ENCODE peak calls at places on chromosomes 1 and 21, in ten cellular contexts. F is fibroblast of lung; N is stimulated activated CD8-positive, alpha-beta memory T cell treated with anti-CD3 and anti-CD28 coated beads, Interleukin-15, amount 100 ng/mL, for 1 hour; H is IMR-90; D is NCI-H146; V is activated T-helper 1 cell treated with anti-CD3 and anti-CD28 coated beads, Interleukin-12 subunit alpha, Interleukin-12 subunit beta, Interleukin-2, Interleukin-4 antibody, amounts not matched to agents 30 ng/mL and 10 ng/mL and 1 ng/mL, durations not matched to agents 14 hours and 24 hours and 36 hours; L is AG10803; K is MCF 10A; J is GOT3; U is NCI-H510A. I is an unnamed sample.

GRCh38 chr1:3924871-3925655 is 25.0 kb upstream of the C1orf174 start:
- DNase-seq in F (no peak), N (no peak), H (peak; percentile 1), D (peak; percentile 74), V (no peak), L (no peak), K (peak; percentile 47), J (no peak), U (peak; percentile 82), I (no peak)

GRCh38 chr1:62717483-62717882 is 29.3 kb upstream of the DOCK7 start:
- DNase-seq in F (no peak), N (no peak), H (no peak), D (no peak), V (no peak), L (no peak), K (no peak), J (no peak), U (no peak), I (no peak)

GRCh38 chr1:5959087-5959486 is 33.1 kb downstream of the NPHP4 start:
- DNase-seq in F (no peak), N (no peak), H (no peak), D (no peak), V (no peak), L (no peak), K (no peak), J (no peak), U (no peak), I (no peak)

GRCh38 chr1:34858901-34859441 is 578 bp downstream of the SMIM12 start:
- DNase-seq in F (peak; percentile 34), N (no peak), H (peak; percentile 28), D (no peak), V (peak; percentile 19), L (peak; percentile 19), K (peak; percentile 31), J (no peak), U (peak; percentile 8), I (peak; percentile 60)

GRCh38 chr1:115710859-115711624 is 57.5 kb downstream of the CASQ2 start:
- DNase-seq in F (no peak), N (no peak), H (no peak), D (peak; percentile 9), V (no peak), L (no peak), K (no peak), J (no peak), U (no peak), I (no peak)

GRCh38 chr1:66809736-66810326 is 8.8 kb upstream of the INSL5 start:
- DNase-seq in F (peak; percentile 49), N (no peak), H (peak; percentile 22), D (no peak), V (no peak), L (peak; percentile 5), K (peak; percentile 13), J (no peak), U (no peak), I (peak; percentile 12)

GRCh38 chr21:44512496-44513388 is 27.3 kb downstream of the KRTAP10-1 start:
- DNase-seq in F (no peak), N (no peak), H (no peak), D (no peak), V (no peak), L (no peak), K (no peak), J (no peak), U (no peak), I (no peak)

GRCh38 chr1:226679853-226680516 is 59.1 kb downstream of the ITPKB start:
- DNase-seq in F (peak; percentile 80), N (peak; percentile 75), H (peak; percentile 62), D (no peak), V (peak; percentile 65), L (peak; percentile 70), K (no peak), J (no peak), U (no peak), I (peak; percentile 80)

GRCh38 chr1:201713093-201713810 is 115.7 kb upstream of the IPO9 start:
- DNase-seq in F (peak; percentile 99), N (no peak), H (peak; percentile 99), D (no peak), V (no peak), L (peak; percentile 99), K (peak; percentile 100), J (peak; percentile 100), U (no peak), I (peak; percentile 95)

GRCh38 chr1:203555484-203556046 is 61.6 kb downstream of the OPTC start:
- DNase-seq in F (no peak), N (no peak), H (no peak), D (no peak), V (no peak), L (no peak), K (no peak), J (no peak), U (no peak), I (no peak)

GRCh38 chr1:176241385-176242015 is 34.4 kb upstream of the COP1 start:
- DNase-seq in F (peak; percentile 34), N (no peak), H (peak; percentile 95), D (no peak), V (no peak), L (peak; percentile 89), K (peak; percentile 93), J (no peak), U (no peak), I (peak; percentile 19)

GRCh38 chr21:42220138-42220701 is 1.3 kb downstream of the ABCG1 start:
- DNase-seq in F (peak; percentile 63), N (no peak), H (peak; percentile 82), D (peak; percentile 84), V (peak; percentile 78), L (peak; percentile 25), K (peak; percentile 67), J (no peak), U (peak; percentile 69), I (peak; percentile 55)

GRCh38 chr1:10716840-10717239 is 79.6 kb downstream of the CASZ1 start:
- DNase-seq in F (no peak), N (no peak), H (no peak), D (no peak), V (no peak), L (no peak), K (no peak), J (no peak), U (no peak), I (no peak)

GRCh38 chr1:18714404-18715175 is 83.9 kb downstream of the PAX7 start:
- DNase-seq in F (no peak), N (no peak), H (no peak), D (no peak), V (no peak), L (no peak), K (no peak), J (no peak), U (no peak), I (no peak)

GRCh38 chr1:44031900-44032817 is 897 bp upstream of the SLC6A9 start:
- DNase-seq in F (no peak), N (no peak), H (peak; percentile 41), D (no peak), V (no peak), L (no peak), K (no peak), J (no peak), U (no peak), I (no peak)

I was measured in AG08395.